ENCODE peak calls at places on chromosomes 13 and 19, in four cellular contexts. J, X, H and D are unnamed samples.

GRCh38 chr19:3761382-3762129 is at the start of gene APBA3:
- DNase-seq in J (peak), X (peak), H (peak), D (peak)

GRCh38 chr13:70623260-70623659 is 515.0 kb upstream of the KLHL1 start:
- DNase-seq in J (no peak), X (no peak), H (no peak), D (no peak)

GRCh38 chr19:41430907-41431306 is 3.7 kb upstream of the B3GNT8 start:
- DNase-seq in J (no peak), X (no peak), H (no peak), D (no peak)

GRCh38 chr19:35251456-35251855 is 2.7 kb downstream of the LSR start:
- DNase-seq in J (no peak), X (no peak), H (no peak), D (peak)

GRCh38 chr19:18543814-18544475 is 572 bp upstream of the FKBP8 start:
- DNase-seq in J (peak), X (peak), H (peak), D (no peak)

GRCh38 chr19:16315825-16316505 is 8.7 kb upstream of the KLF2 start:
- DNase-seq in J (no peak), X (no peak), H (peak), D (no peak)

GRCh38 chr13:34591801-34592454 is 350.1 kb upstream of the NBEA start:
- DNase-seq in J (no peak), X (no peak), H (no peak), D (no peak)

GRCh38 chr13:90542959-90543358 is 804.5 kb upstream of the MIR17HG start:
- DNase-seq in J (no peak), X (no peak), H (no peak), D (no peak)

GRCh38 chr13:35791191-35791902 is 314.9 kb upstream of the MAB21L1 start:
- DNase-seq in J (no peak), X (no peak), H (no peak), D (no peak)

GRCh38 chr19:28929026-28929425 is 283.9 kb downstream of the UQCRFS1 start:
- DNase-seq in J (no peak), X (no peak), H (no peak), D (no peak)

GRCh38 chr13:24605923-24606372 is 74.3 kb upstream of the ATP12A start:
- DNase-seq in J (no peak), X (peak), H (no peak), D (no peak)

GRCh38 chr19:33430674-33431277 is 57.3 kb downstream of the CEBPG start:
- DNase-seq in J (no peak), X (peak), H (peak), D (peak)

GRCh38 chr19:9856609-9857008 is 21.5 kb downstream of the PIN1 start:
- DNase-seq in J (no peak), X (no peak), H (no peak), D (no peak)

GRCh38 chr19:50759886-50760285 is 10.4 kb upstream of the GPR32 start:
- DNase-seq in J (no peak), X (peak), H (peak), D (no peak)

GRCh38 chr19:38290631-38291147 is 13.4 kb upstream of the C19orf33 start:
- DNase-seq in J (no peak), X (no peak), H (no peak), D (no peak)

GRCh38 chr19:48333467-48334384 is 8.4 kb downstream of the EMP3 start:
- DNase-seq in J (peak), X (no peak), H (peak), D (peak)

GRCh38 chr19:13215572-13216380 is 65.6 kb downstream of the IER2 start:
- DNase-seq in J (peak), X (peak), H (no peak), D (no peak)

GRCh38 chr13:32984857-32985626 is 31.2 kb upstream of the KL start:
- DNase-seq in J (no peak), X (no peak), H (no peak), D (no peak)

GRCh38 chr13:29454931-29455481 is 140.5 kb downstream of the SLC7A1 start:
- DNase-seq in J (no peak), X (peak), H (peak), D (no peak)

GRCh38 chr13:41231786-41232185 is 31.6 kb downstream of the MTRF1 start:
- DNase-seq in J (peak), X (peak), H (no peak), D (no peak)

GRCh38 chr19:52099497-52100138 is 4.1 kb upstream of the ZNF841 start:
- DNase-seq in J (no peak), X (peak), H (no peak), D (no peak)

GRCh38 chr19:39413903-39414608 is 1.6 kb downstream of the PLEKHG2 start:
- DNase-seq in J (no peak), X (peak), H (peak), D (no peak)

GRCh38 chr19:31253816-31254551 is 95.3 kb downstream of the TSHZ3 start:
- DNase-seq in J (no peak), X (no peak), H (no peak), D (no peak)

GRCh38 chr19:12695090-12695489 is 1.3 kb downstream of the FBXW9 start:
- DNase-seq in J (no peak), X (no peak), H (no peak), D (no peak)

GRCh38 chr13:111505175-111505777 is 184.8 kb downstream of the TEX29 start:
- DNase-seq in J (no peak), X (peak), H (peak), D (peak)

GRCh38 chr19:10189631-10190425 is 4.9 kb downstream of the DNMT1 start:
- DNase-seq in J (no peak), X (no peak), H (no peak), D (no peak)

GRCh38 chr19:345320-345879 is 804 bp upstream of the MIER2 start:
- DNase-seq in J (no peak), X (no peak), H (no peak), D (no peak)

GRCh38 chr13:101785858-101786257 is 333.4 kb downstream of the ITGBL1 start:
- DNase-seq in J (no peak), X (peak), H (no peak), D (peak)

GRCh38 chr19:5635427-5635826 is 12.5 kb downstream of the SAFB start:
- DNase-seq in J (no peak), X (no peak), H (no peak), D (no peak)

GRCh38 chr13:24905242-24905641 is 141.3 kb downstream of the RNF17 start:
- DNase-seq in J (no peak), X (no peak), H (no peak), D (no peak)

GRCh38 chr19:2540251-2540645 is 64.3 kb downstream of the GADD45B start:
- DNase-seq in J (no peak), X (no peak), H (no peak), D (no peak)

GRCh38 chr13:109699628-109700071 is 86.7 kb downstream of the IRS2 start:
- DNase-seq in J (no peak), X (no peak), H (no peak), D (peak)

GRCh38 chr19:49954933-49955332 is 6.0 kb downstream of the SIGLEC11 start:
- DNase-seq in J (no peak), X (no peak), H (no peak), D (no peak)

GRCh38 chr19:10654610-10655456 is 687 bp downstream of the ILF3 start:
- DNase-seq in J (no peak), X (peak), H (peak), D (peak)

GRCh38 chr13:48630291-48630690 is 23.4 kb upstream of the CYSLTR2 start:
- DNase-seq in J (no peak), X (no peak), H (no peak), D (no peak)

GRCh38 chr13:83048419-83048818 is 833.9 kb downstream of the SLITRK1 start:
- DNase-seq in J (no peak), X (no peak), H (no peak), D (no peak)

GRCh38 chr13:97261254-97262015 is 39.3 kb downstream of the MBNL2 start:
- DNase-seq in J (no peak), X (no peak), H (no peak), D (no peak)

GRCh38 chr13:97262058-97262457 is 39.9 kb downstream of the MBNL2 start:
- DNase-seq in J (no peak), X (no peak), H (no peak), D (peak)

GRCh38 chr13:97257800-97258799 is 36.0 kb downstream of the MBNL2 start:
- DNase-seq in J (peak), X (peak), H (peak), D (no peak)

GRCh38 chr13:97258801-97259200 is 36.7 kb downstream of the MBNL2 start:
- DNase-seq in J (no peak), X (no peak), H (no peak), D (no peak)

DNA sequence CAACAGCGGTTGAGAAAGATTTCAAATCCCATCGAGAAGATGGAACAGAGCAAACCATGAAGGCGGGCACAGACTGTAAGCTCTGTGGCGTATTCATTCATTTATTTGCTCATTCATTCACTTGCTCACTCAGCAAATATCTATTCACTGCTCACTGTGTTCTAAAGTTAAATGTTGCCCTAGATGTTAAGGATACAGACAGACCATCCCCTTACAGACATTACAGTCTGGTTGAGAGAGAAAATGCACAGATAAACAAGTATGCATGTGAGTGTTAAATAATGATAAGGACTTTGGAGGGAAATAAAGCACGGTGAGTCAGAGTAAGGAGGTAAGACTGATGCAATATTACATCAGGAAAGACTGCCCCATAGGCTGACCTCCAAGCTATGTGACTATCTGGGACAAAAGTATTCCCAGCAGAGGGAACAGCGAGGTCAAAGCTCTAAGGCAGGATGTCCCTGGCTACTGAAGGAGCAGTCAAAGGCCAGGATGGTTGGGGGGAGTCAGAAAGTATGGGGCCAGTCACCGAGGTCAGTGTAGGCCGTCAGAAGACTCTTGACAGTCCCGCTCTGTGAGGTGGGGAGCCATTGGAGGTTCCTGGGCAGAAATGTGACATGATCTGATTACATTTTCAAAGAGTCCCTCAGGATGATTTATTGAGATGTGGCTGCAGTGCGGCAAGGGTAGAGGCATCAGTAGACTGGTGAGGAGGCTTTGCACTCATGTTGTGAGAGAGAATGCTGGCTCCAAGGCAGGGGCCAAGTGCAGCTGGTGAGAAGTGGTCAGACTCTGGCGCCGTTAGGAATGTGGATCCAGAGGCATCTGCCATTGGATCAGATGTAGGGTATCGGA is 37.9 kb downstream of the MBNL2 start:
- DNase-seq in J (no peak), X (peak), H (peak), D (no peak)
- TF ChIP-seq CBX5 in J (no peak), X (peak), H (no peak), D (no peak)

GRCh38 chr19:14603990-14604387 is 21.1 kb downstream of the CLEC17A start:
- DNase-seq in J (peak), X (no peak), H (no peak), D (no peak)
- TF ChIP-seq POLR2A in J (peak), X (no peak), H (no peak), D (no peak)

GRCh38 chr13:94090773-94091172 is 388.7 kb downstream of the DCT start:
- DNase-seq in J (no peak), X (no peak), H (no peak), D (no peak)
- H3K4me2 ChIP-seq in J (no peak), X (no peak), H (no peak), D (no peak)

GRCh38 chr13:87810391-87810801 is 139.2 kb downstream of the SLITRK5 start:
- DNase-seq in J (no peak), X (peak), H (no peak), D (peak)
- TF ChIP-seq CBX5 in J (no peak), X (no peak), H (no peak), D (no peak)